ENCODE peak calls at places on chromosomes 3 and 15, in seven cellular contexts. F is progenitor cell of endocrine pancreas; Y is HEK293T; K is left ventricle myocardium superior; Q is stimulated activated CD4-positive, alpha-beta T cell treated with anti-CD3 and anti-CD28 coated beads, Interleukin-1b, Interleukin-23, amount 100 ng/mL, for 24 hours; U is T-helper 17 cell; C is NCI-H446. Z is an unnamed sample.

GRCh38 chr3:197508511-197508910 is 47.3 kb downstream of the BDH1 start:
- DNase-seq in F (no peak), Y (no peak), K (no peak), Q (no peak), U (no peak), C (no peak), Z (no peak)

GRCh38 chr3:59981377-59981776 is 931.6 kb upstream of the CFAP20DC start:
- DNase-seq in F (no peak), Y (no peak), K (no peak), Q (no peak), U (peak; percentile 19), C (no peak), Z (no peak)

GRCh38 chr15:66004618-66005262 is 135.4 kb downstream of the RAB11A start:
- DNase-seq in F (peak; percentile 33), Y (peak; percentile 68), K (no peak), Q (no peak), U (no peak), C (no peak), Z (no peak)

GRCh38 chr3:181278468-181279238 is 289.1 kb upstream of the DNAJC19 start:
- DNase-seq in F (no peak), Y (no peak), K (no peak), Q (no peak), U (no peak), C (no peak), Z (no peak)

GRCh38 chr3:111541911-111542483 is at the start of gene CD96:
- DNase-seq in F (no peak), Y (no peak), K (no peak), Q (peak; percentile 50), U (peak; percentile 43), C (no peak), Z (no peak)

GRCh38 chr3:107954845-107955244 is 136.0 kb downstream of the CD47 start:
- DNase-seq in F (no peak), Y (no peak), K (no peak), Q (no peak), U (no peak), C (no peak), Z (no peak)

GRCh38 chr15:45616901-45617323 is 17.9 kb upstream of the SQOR start:
- DNase-seq in F (no peak), Y (no peak), K (no peak), Q (no peak), U (no peak), C (no peak), Z (no peak)

GRCh38 chr3:64489361-64490044 is 198.3 kb downstream of the ADAMTS9 start:
- DNase-seq in F (peak; percentile 70), Y (peak; percentile 80), K (peak; percentile 30), Q (no peak), U (no peak), C (no peak), Z (peak; percentile 89)

GRCh38 chr3:151918253-151919029 is 45.0 kb downstream of the SUCNR1 start:
- DNase-seq in F (no peak), Y (peak; percentile 27), K (no peak), Q (no peak), U (no peak), C (peak; percentile 42), Z (no peak)

GRCh38 chr3:58522759-58523425 is 14.1 kb downstream of the ACOX2 start:
- DNase-seq in F (no peak), Y (no peak), K (no peak), Q (no peak), U (no peak), C (no peak), Z (peak; percentile 42)

GRCh38 chr15:99365232-99365631 is 114.0 kb downstream of the LRRC28 start:
- DNase-seq in F (no peak), Y (no peak), K (no peak), Q (no peak), U (no peak), C (no peak), Z (no peak)

GRCh38 chr3:15241341-15241740 is 35.3 kb downstream of the CAPN7 start:
- DNase-seq in F (no peak), Y (no peak), K (no peak), Q (no peak), U (peak; percentile 23), C (no peak), Z (no peak)

GRCh38 chr3:194830401-194830800 is 144.7 kb downstream of the FAM43A start:
- DNase-seq in F (no peak), Y (no peak), K (no peak), Q (no peak), U (no peak), C (no peak), Z (no peak)

GRCh38 chr3:43411429-43411828 is 125.1 kb downstream of the SNRK start:
- DNase-seq in F (no peak), Y (no peak), K (no peak), Q (no peak), U (no peak), C (no peak), Z (no peak)

GRCh38 chr3:177195242-177195940 is 1.9 kb downstream of the TBL1XR1 start:
- DNase-seq in F (no peak), Y (no peak), K (no peak), Q (no peak), U (no peak), C (peak; percentile 35), Z (no peak)

GRCh38 chr3:8201886-8202285 is 299.7 kb upstream of the LMCD1 start:
- DNase-seq in F (no peak), Y (no peak), K (no peak), Q (no peak), U (no peak), C (no peak), Z (no peak)

GRCh38 chr3:98557324-98558010 is 25.7 kb downstream of the GPR15 start:
- DNase-seq in F (no peak), Y (no peak), K (no peak), Q (no peak), U (no peak), C (no peak), Z (no peak)

GRCh38 chr3:62965311-62965710 is 90.1 kb upstream of the CADPS start:
- DNase-seq in F (no peak), Y (no peak), K (no peak), Q (no peak), U (no peak), C (peak; percentile 5), Z (no peak)

GRCh38 chr15:65086680-65087111 is 10.2 kb downstream of the KBTBD13 start:
- DNase-seq in F (no peak), Y (no peak), K (no peak), Q (no peak), U (no peak), C (no peak), Z (no peak)

GRCh38 chr3:115833074-115833473 is 209.8 kb downstream of the GAP43 start:
- DNase-seq in F (no peak), Y (no peak), K (no peak), Q (no peak), U (no peak), C (no peak), Z (no peak)

GRCh38 chr3:134028486-134029255 is 1.1 kb downstream of the SLCO2A1 start:
- DNase-seq in F (no peak), Y (no peak), K (no peak), Q (no peak), U (no peak), C (no peak), Z (no peak)

GRCh38 chr15:47388299-47388698 is 329.0 kb upstream of the SEMA6D start:
- DNase-seq in F (no peak), Y (no peak), K (no peak), Q (no peak), U (no peak), C (no peak), Z (no peak)